ENCODE peak calls at places on chromosomes 2 and 18, in four cellular contexts. M, G, J and D are unnamed samples.

GRCh38 chr2:147479363-147479762 is 365.5 kb upstream of the ACVR2A start:
- DNase-seq in M (no peak), J (no peak), G (no peak), D (no peak)

GRCh38 chr2:237262838-237263771 is 150.9 kb downstream of the COL6A3 start:
- DNase-seq in J (no peak), G (no peak), M (no peak), D (no peak)

GRCh38 chr2:181787310-181788048 is 104.1 kb upstream of the ITPRID2 start:
- DNase-seq in G (no peak), J (no peak), M (no peak), D (no peak)

GRCh38 chr2:194166818-194167217 is 1490.2 kb upstream of the SLC39A10 start:
- DNase-seq in G (no peak), J (no peak), M (peak; percentile 33), D (no peak)

GRCh38 chr2:71889991-71890684 is 257.5 kb downstream of the CYP26B1 start:
- DNase-seq in J (peak; percentile 35), G (no peak), M (no peak), D (no peak)

GRCh38 chr18:29057703-29058102 is 880.8 kb upstream of the CDH2 start:
- DNase-seq in G (no peak), M (no peak), J (no peak), D (no peak)

GRCh38 chr18:50158866-50159653 is 35.9 kb downstream of the MYO5B start:
- DNase-seq in G (no peak), J (no peak), M (no peak), D (no peak)

GRCh38 chr2:74461187-74462053 is 3.2 kb downstream of the WBP1 start:
- DNase-seq in J (no peak), M (no peak), G (no peak), D (no peak)

GRCh38 chr2:192593561-192593960 is 398.8 kb upstream of the TMEFF2 start:
- DNase-seq in G (no peak), J (no peak), M (no peak), D (no peak)

GRCh38 chr2:179264238-179265081 is at the start of gene SESTD1:
- DNase-seq in M (peak; percentile 60), J (peak; percentile 64), G (peak; percentile 71), D (no peak)

GRCh38 chr2:150047731-150048130 is 439.7 kb downstream of the RND3 start:
- DNase-seq in M (no peak), J (no peak), G (no peak), D (no peak)

GRCh38 chr18:46431522-46432171 is 225.4 kb downstream of the LOXHD1 start:
- DNase-seq in G (no peak), J (no peak), M (no peak), D (no peak)

GRCh38 chr2:73257021-73257420 is 22.9 kb downstream of the CCT7 start:
- DNase-seq in M (no peak), J (no peak), G (no peak), D (no peak)

GRCh38 chr18:23231340-23232021 is 96.2 kb downstream of the CABLES1 start:
- DNase-seq in M (no peak), G (peak; percentile 77), J (peak; percentile 47), D (peak; percentile 65)

GRCh38 chr2:146661494-146662096 is 1183.2 kb upstream of the ACVR2A start:
- DNase-seq in J (no peak), G (no peak), M (peak; percentile 24), D (peak; percentile 16)

GRCh38 chr2:238921681-238922319 is 73.9 kb downstream of the TWIST2 start:
- DNase-seq in G (no peak), J (no peak), M (no peak), D (no peak)

DNA sequence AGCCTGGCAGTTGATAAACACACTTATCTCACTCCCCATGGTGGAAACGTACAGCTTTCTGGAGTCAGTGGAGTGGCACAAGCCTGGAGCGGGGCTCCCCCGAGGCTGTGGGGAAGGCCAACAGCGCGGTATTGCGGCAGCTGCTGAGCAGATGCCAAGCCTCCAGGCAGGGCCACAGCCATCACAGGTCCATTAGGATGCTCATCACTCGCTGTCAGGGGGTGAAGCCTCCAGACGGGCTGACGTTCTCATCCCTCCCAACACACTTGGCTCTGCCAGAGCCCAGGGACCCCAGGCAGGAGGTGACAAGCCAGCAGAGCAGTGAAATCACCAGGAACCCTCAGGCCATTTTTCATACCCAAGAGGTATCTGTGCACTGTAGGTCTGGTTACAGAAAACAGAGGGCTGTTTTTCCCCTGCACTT is 529.2 kb upstream of the KLHL29 start:
- DNase-seq in G (no peak), M (no peak), J (no peak), D (no peak)
- H3K9me3 ChIP-seq in G (no peaks in the 10 kb centered on the region), M (no peaks in the 10 kb centered on the region), J (peaks cover 7% of the 10 kb centered on the region), D (peaks cover 9% of the 10 kb centered on the region)

DNA sequence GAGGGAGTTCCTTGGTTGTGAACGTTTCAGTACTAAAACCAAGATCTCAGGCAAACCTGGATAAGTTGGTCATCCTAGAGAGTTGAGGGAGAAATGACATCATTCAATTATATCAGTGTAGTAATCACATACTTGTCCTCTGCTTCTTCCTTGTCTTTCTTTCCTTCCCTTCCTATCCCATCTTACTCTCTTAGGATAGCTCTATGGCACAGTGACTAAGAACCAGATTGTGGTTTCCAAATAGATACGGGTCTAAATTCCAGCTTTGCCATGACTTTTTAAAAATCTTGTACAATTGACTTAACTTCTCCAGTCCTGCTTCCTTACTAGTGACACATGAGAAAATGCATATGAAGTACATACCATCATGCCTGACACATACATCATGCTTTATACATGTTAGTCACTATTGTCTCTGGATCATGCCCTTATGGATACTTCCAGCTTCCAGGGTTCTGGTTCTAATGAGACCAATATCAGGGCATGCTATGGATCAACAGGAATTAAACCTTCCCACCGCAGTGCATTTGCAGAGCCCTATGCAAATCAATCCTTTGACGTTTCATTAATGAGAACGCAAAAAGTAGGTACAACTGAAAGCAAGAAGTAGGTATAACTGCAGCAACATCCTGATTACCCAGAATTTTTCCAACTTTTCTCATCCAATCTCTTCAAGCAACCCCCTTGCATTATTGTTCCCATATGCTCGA is 168.0 kb upstream of the KLF7 start:
- DNase-seq in J (no peak), M (no peak), G (no peak), D (no peak)
- H3K27ac ChIP-seq in J (no peak overlapping the region), M (no peak overlapping the region), G (peak overlapping the region; percentile 92), D (peak overlapping the region; percentile 97)

DNA sequence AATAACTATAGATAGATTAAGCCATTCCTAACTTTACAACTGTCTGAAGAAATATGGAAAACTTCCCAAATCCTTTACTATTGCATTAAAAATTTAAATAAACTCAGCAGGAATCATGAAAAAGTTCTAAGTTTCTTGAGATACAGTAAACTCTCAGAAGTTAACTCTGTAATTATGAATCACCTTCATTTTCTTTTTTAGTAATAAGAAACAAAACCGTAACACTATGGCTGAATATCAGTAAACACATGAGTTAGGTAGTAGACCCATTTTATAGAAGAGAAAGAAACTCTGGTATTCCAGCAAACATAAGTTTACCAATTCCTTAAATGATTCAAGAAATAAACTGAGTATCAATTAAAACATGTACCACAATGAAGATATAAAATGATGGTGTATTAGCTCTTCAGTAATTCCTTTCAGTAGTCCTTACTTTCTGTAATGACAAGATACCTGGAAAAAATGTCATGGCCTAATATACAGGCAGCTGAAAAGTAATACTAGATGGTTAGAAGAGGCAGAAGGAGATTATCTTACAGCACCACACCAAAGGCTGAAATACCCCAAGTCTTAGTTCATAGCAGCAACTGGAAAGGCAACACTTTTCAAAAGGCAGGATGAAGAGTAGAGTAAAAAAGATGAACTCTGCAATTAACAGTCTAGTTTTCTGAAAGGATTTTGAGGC is 11.5 kb downstream of the TRIP12 start:
- DNase-seq in M (no peak), J (no peak), G (no peak), D (no peak)
- H3K4me3 ChIP-seq in M (no peak overlapping the region), J (no peak overlapping the region), G (no peak overlapping the region), D (no peak overlapping the region)

GRCh38 chr2:172513524-172513900 is 42.4 kb upstream of the PDK1 start:
- DNase-seq in J (no peak), G (no peak), M (no peak), D (no peak)
- H3K9me3 ChIP-seq in J (peaks cover 16% of the 10 kb centered on the region), G (no peaks in the 10 kb centered on the region), M (no peaks in the 10 kb centered on the region), D (peaks cover 20% of the 10 kb centered on the region)

DNA sequence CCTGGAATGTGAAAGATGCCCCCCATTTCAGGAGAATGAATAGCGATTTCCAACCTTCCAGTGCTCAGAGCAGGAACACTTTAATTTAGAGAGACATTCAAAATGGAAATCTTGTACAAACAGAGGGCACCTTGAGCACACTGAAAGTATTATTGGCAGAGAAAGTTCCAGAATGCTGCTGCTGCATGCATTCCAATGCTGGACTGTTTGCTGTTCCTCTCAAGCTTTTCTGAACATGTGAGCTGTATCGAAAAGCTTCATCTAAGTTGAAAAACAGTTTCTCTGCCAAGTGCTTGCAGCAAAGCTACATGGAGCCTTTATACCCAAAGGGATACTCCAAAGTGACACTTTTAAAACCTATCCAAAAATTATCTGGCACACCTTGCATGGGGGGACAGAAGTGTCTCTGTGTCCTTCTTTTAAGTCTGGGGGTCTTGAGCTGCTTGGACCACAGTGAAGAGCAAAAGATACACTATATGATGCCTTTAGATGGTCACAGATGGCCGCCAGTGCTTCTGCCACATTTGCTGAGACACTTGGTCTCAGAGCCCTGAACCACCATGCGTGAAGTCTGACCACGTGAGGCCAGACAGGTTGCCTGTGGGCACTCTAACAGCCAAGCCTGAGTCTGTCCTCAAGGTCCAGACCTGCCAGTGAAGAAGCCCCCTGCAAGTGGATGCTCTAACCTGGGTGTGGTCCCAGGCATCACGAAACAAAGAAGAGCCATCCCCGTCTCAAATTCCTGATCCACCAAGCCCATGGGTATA is 18.8 kb downstream of the UXS1 start:
- DNase-seq in J (no peak), G (no peak), M (no peak), D (no peak)
- H3K27ac ChIP-seq in J (no peak overlapping the region), G (no peak overlapping the region), M (no peak overlapping the region), D (no peak overlapping the region)